ENCODE peak calls at places on chromosomes 1 and 21, in seven cellular contexts. O is K562; A is Peyer's patch; Z is Panc1; V is CD8-positive, alpha-beta T cell; R is heart left ventricle; K is choroid plexus epithelial cell. D is an unnamed sample.

GRCh38 chr1:242318140-242318539 is 206.4 kb downstream of the PLD5 start:
- DNase-seq in O (no peak), A (no peak), Z (no peak), V (no peak), R (peak), K (no peak), D (no peak)

GRCh38 chr1:109229531-109230127 is 15.9 kb downstream of the SARS1 start:
- DNase-seq in O (no peak), A (no peak), Z (no peak), V (no peak), R (no peak), K (no peak), D (no peak)

GRCh38 chr1:164771568-164772350 is 212.8 kb downstream of the PBX1 start:
- DNase-seq in O (no peak), A (peak), Z (no peak), V (no peak), R (no peak), K (peak), D (no peak)

GRCh38 chr21:45860493-45861155 is 120.9 kb upstream of the COL6A1 start:
- DNase-seq in O (no peak), A (no peak), Z (no peak), V (no peak), R (no peak), K (no peak), D (peak)

GRCh38 chr1:44292641-44293040 is 62.4 kb downstream of the ERI3 start:
- DNase-seq in O (no peak), A (no peak), Z (no peak), V (no peak), R (no peak), K (no peak), D (no peak)

GRCh38 chr1:62084304-62084905 is 110.2 kb upstream of the L1TD1 start:
- DNase-seq in O (no peak), A (no peak), Z (no peak), V (no peak), R (no peak), K (peak), D (no peak)

GRCh38 chr1:116817582-116818064 is 63.4 kb downstream of the CD2 start:
- DNase-seq in O (peak), A (peak), Z (peak), V (peak), R (no peak), K (peak), D (no peak)

GRCh38 chr1:29624747-29625420 is 388.6 kb downstream of the PTPRU start:
- DNase-seq in O (no peak), A (no peak), Z (no peak), V (no peak), R (no peak), K (no peak), D (peak)

GRCh38 chr1:92858564-92859399 is 26.9 kb downstream of the RPL5 start:
- DNase-seq in O (peak), A (no peak), Z (peak), V (peak), R (no peak), K (peak), D (no peak)

DNA sequence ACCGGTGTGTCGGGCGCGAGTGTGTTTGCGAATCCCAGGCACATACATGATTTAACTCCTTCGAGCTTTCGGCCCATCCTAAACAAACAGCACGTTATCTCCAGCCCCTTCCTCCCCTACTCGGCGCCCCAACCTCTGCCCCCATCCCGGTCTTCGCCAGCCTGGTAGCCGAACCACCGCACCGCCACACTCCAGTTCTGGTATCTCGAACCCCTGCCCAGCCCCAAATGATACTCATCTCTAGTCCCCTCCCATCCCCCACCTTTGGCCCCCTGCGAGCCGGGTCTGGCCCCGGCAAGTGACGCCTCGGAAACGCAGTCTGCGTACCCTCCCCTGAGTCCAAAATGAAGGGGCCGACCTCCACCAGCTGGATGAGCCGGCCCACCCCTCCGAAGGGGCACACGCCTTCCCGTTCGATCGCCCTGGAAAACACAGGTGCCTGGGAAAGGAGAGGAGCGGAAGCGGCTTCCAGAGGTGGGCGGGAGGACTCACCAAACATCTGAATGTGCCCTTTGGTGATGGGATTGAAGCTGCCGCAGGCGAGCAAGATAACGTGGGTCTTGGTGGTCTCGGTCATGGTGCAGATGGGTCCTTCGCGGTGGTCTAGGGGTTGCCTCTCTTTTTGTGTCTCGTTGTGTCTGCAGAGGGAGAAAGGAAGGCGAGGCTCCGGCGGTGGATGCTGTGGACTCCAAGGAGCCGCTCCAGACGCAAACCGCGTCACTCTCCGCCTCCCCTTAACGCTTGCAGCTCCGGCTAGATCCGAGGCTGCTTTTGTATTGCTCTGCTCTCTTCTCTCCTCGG is at the start of gene NMNAT2:
- DNase-seq in O (no peak), A (no peak), Z (no peak), V (no peak), R (peak), K (peak), D (no peak)
- H3K4me3 ChIP-seq in O (no peak), A (peak), Z (peak), V (peak), R (peak), K (peak), D (peak)

GRCh38 chr1:17369466-17369865 is 2.5 kb upstream of the PADI6 start:
- DNase-seq in O (no peak), A (no peak), Z (no peak), V (no peak), R (no peak), K (peak), D (no peak)

GRCh38 chr1:17371896-17372295 is at the start of gene PADI6:
- DNase-seq in O (no peak), A (no peak), Z (no peak), V (no peak), R (no peak), K (no peak), D (no peak)

GRCh38 chr1:17372955-17373354 is 959 bp downstream of the PADI6 start:
- DNase-seq in O (no peak), A (no peak), Z (no peak), V (no peak), R (no peak), K (no peak), D (no peak)

GRCh38 chr1:17375651-17376050 is 3.7 kb downstream of the PADI6 start:
- DNase-seq in O (no peak), A (no peak), Z (no peak), V (no peak), R (no peak), K (no peak), D (no peak)

GRCh38 chr1:17370618-17371017 is 1.4 kb upstream of the PADI6 start:
- DNase-seq in O (peak), A (no peak), Z (no peak), V (no peak), R (no peak), K (no peak), D (no peak)
- TF ChIP-seq CTCF in O (peak), A (peak), Z (no peak), V (no peak), R (no peak), K (peak), D (no peak)

GRCh38 chr1:225995919-225996864 is 3.0 kb downstream of the SDE2 start:
- DNase-seq in O (no peak), A (no peak), Z (no peak), V (no peak), R (no peak), K (no peak), D (no peak)
- H3K4me3 ChIP-seq in O (peak), A (no peak), Z (no peak), V (no peak), R (no peak), K (no peak), D (no peak)

DNA sequence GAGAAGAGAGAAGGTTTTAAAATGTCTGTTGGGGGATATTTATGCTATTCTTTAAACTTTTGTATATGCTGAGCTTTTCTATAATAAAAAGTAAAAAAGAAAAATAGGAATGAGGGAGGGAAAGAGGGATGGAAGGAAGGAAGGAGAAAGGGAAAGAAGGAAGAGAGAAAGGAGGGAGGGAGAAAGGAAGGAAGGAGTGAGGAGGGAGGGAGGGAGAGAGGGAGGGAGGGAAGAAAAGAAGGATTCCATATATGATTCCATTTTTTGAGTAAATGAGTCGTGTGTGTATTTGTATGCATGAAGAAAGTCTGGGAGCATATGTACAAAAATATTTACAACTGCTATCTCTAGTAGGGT is 120.9 kb upstream of the ZBTB40 start:
- DNase-seq in O (no peak), A (no peak), Z (no peak), V (no peak), R (no peak), K (no peak), D (no peak)
- TF ChIP-seq CTCF in O (no peak), A (no peak), Z (no peak), V (no peak), R (no peak), K (no peak), D (no peak)

GRCh38 chr1:239511865-239512264 is 125.5 kb downstream of the CHRM3 start:
- DNase-seq in O (no peak), A (no peak), Z (no peak), V (no peak), R (no peak), K (no peak), D (no peak)
- H3K4me3 ChIP-seq in O (no peak), A (no peak), Z (no peak), V (no peak), R (no peak), K (no peak), D (no peak)

GRCh38 chr1:156456625-156457465 is 43.7 kb downstream of the MEF2D start:
- DNase-seq in O (peak), A (peak), Z (peak), V (peak), R (peak), K (peak), D (peak)

GRCh38 chr1:156452863-156453262 is 47.7 kb downstream of the MEF2D start:
- DNase-seq in O (no peak), A (no peak), Z (no peak), V (no peak), R (no peak), K (no peak), D (no peak)

GRCh38 chr1:156448134-156448967 is 52.2 kb downstream of the MEF2D start:
- DNase-seq in O (no peak), A (no peak), Z (no peak), V (no peak), R (no peak), K (no peak), D (no peak)

GRCh38 chr1:156455362-156455761 is 45.2 kb downstream of the MEF2D start:
- DNase-seq in O (no peak), A (no peak), Z (no peak), V (no peak), R (no peak), K (no peak), D (no peak)

DNA sequence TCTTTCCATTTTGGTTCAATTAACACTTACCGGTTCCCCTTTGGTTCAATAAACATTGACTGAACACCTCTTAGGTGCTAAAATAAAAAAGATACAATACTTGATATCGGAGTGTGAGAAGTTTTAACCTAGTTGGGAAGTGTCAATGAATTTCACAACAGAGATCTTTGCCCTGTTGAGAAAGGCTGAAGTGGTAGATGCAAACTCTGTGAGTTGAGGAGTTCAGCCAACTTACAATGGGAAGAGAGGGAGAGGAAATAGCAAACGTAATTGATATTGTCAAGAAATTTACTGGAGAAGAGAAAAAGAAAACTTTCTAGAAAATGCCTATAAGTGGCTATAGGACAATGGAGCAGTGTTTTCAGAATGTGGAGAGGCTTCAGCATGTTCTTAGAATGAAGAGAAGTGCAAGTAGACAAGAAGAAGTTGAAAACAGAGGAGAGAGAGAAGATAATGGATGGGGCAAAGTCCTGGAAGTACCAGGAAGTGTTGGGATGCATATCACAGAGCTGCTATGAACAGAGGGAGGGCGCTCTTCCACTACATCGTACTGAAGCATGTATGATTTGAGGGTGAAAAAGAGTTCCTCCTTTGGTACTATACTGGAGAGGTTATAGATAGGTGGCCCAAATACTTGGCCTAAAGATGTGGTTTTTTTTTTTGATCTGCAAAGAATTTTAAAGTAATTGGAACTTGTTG is 48.9 kb downstream of the MEF2D start:
- DNase-seq in O (no peak), A (no peak), Z (no peak), V (no peak), R (no peak), K (no peak), D (no peak)
- TF ChIP-seq CTCF in O (peak), A (peak), Z (no peak), V (no peak), R (no peak), K (no peak), D (no peak)

GRCh38 chr1:64911326-64911725 is 55.0 kb downstream of the JAK1 start:
- DNase-seq in O (no peak), A (no peak), Z (no peak), V (no peak), R (no peak), K (no peak), D (no peak)
- H3K4me3 ChIP-seq in O (no peak), A (no peak), Z (no peak), V (no peak), R (no peak), K (no peak), D (no peak)

DNA sequence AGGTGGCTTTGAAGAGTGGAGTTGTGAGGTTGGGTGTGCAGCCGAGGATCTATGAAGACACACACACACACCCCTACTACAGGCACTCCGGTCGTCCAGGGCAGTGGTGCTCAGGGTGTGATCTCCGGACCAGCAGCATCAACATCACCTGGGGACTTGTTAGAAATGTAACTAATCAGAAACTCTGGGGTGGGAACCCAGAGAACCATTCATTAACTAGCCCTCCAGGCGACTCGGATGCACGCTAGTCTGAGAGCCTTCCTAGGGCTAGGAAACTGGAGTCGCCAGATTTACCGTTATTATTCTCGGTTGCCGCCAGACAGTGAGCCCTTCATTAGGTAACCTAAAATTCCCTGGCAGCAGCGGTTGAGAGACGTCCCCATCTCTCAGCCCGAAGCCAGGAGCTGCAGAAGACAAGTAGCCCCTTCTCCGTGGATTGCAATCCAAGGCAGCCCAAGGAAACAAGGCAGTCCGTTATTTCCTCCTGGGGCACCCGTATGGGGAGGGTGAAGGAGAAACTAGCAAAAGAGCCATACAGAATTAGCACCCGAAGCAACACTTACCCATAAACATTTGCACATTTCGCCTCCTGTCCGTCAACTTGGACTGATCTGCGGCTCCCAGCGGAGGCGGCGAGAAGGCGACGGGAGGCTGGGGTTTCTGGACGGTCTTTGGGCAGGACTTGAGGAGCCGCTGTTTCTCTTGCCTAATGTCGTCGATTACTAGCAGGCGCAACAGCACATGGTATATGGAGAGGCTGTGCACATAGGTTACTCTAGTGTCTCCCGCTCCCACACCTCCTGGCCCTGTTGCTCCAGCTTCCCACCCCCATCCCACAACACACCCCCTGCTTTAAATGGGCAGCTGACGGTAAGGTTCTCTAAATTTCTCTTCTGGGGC is 2.9 kb upstream of the CCN1 start:
- DNase-seq in O (no peak), A (peak), Z (peak), V (no peak), R (peak), K (peak), D (peak)
- TF ChIP-seq CTCF in O (no peak), A (no peak), Z (peak), V (no peak), R (no peak), K (peak), D (no peak)

D was measured in coronary artery.